ENCODE peak calls at places on chromosomes 11 and 22, in five cellular contexts. C, Z, T, O and D are unnamed samples.

GRCh38 chr11:57410287-57410686 is 16.6 kb downstream of the SLC43A3 start:
- DNase-seq in C (peak; percentile 85), Z (peak; percentile 51), T (no peak), O (no peak), D (no peak)

GRCh38 chr11:36186340-36186739 is 102.9 kb downstream of the COMMD9 start:
- DNase-seq in C (peak; percentile 73), Z (peak; percentile 48), T (no peak), O (no peak), D (no peak)

GRCh38 chr11:19242184-19242932 is 1.6 kb upstream of the E2F8 start:
- DNase-seq in C (peak; percentile 16), Z (peak; percentile 31), T (peak; percentile 30), O (no peak), D (no peak)

GRCh38 chr11:95895815-95896214 is 28.1 kb downstream of the MTMR2 start:
- DNase-seq in C (no peak), Z (no peak), T (no peak), O (no peak), D (no peak)

GRCh38 chr22:50483106-50483505 is 1.8 kb downstream of the ADM2 start:
- DNase-seq in C (no peak), Z (no peak), T (no peak), O (no peak), D (no peak)

GRCh38 chr11:19344661-19345518 is 104.1 kb upstream of the E2F8 start:
- DNase-seq in C (peak; percentile 52), Z (peak; percentile 72), T (peak; percentile 22), O (no peak), D (peak; percentile 70)

GRCh38 chr11:108224908-108225786 is 2.3 kb downstream of the ATM start:
- DNase-seq in C (peak; percentile 11), Z (no peak), T (no peak), O (peak; percentile 49), D (no peak)

GRCh38 chr11:83303358-83303757 is 17.2 kb upstream of the CCDC90B start:
- DNase-seq in C (no peak), Z (no peak), T (no peak), O (no peak), D (no peak)

GRCh38 chr11:111566324-111566723 is 25.8 kb downstream of the LAYN start:
- DNase-seq in C (no peak), Z (no peak), T (no peak), O (no peak), D (no peak)

GRCh38 chr22:37033605-37034430 is 14.3 kb downstream of the MPST start:
- DNase-seq in C (no peak), Z (no peak), T (peak; percentile 42), O (no peak), D (no peak)

GRCh38 chr11:68969386-68969785 is 11.4 kb downstream of the MRGPRD start:
- DNase-seq in C (no peak), Z (no peak), T (no peak), O (no peak), D (no peak)